ENCODE peak calls at places on chromosome 22, in nine cellular contexts. One of them, this sample, is unnamed.
A peak's percentile ranks its signal among the peaks of the same experiment; 100 is the strongest.

GRCh38 chr22:24418786-24419479 is 8.5 kb upstream of the ADORA2A start:
- DNase-seq in neural progenitor cell: no peak
- DNase-seq in CD8-positive, alpha-beta memory T cell: no peak
- DNase-seq in GM23248: no peak
- DNase-seq in NCI-H1105 treated with DMSO at 0.1 percent for 48 hours: no peak
- DNase-seq in stimulated activated CD8-positive, alpha-beta memory T cell treated with anti-CD3 and anti-CD28 coated beads, Interleukin-15, amount 100 ng/mL, for 1 hour: no peak
- DNase-seq in mammary epithelial cell: no peak
- DNase-seq in cardiac septum: no peak
- DNase-seq in spleen: no peak
- DNase-seq in this sample: no peak

GRCh38 chr22:16917144-16918003 is 90.6 kb downstream of the GAB4 start:
- DNase-seq in NCI-H1105 treated with DMSO at 0.1 percent for 48 hours: peak; percentile 56
- DNase-seq in spleen: no peak
- DNase-seq in CD8-positive, alpha-beta memory T cell: peak; percentile 32
- DNase-seq in mammary epithelial cell: peak; percentile 31
- DNase-seq in neural progenitor cell: peak; percentile 87
- DNase-seq in cardiac septum: no peak
- DNase-seq in GM23248: peak; percentile 68
- DNase-seq in stimulated activated CD8-positive, alpha-beta memory T cell treated with anti-CD3 and anti-CD28 coated beads, Interleukin-15, amount 100 ng/mL, for 1 hour: peak; percentile 20
- DNase-seq in this sample: peak; percentile 81

GRCh38 chr22:41842996-41843970 is 10.4 kb downstream of the SREBF2 start:
- DNase-seq in GM23248: no peak
- DNase-seq in spleen: no peak
- DNase-seq in mammary epithelial cell: no peak
- DNase-seq in CD8-positive, alpha-beta memory T cell: no peak
- DNase-seq in neural progenitor cell: no peak
- DNase-seq in stimulated activated CD8-positive, alpha-beta memory T cell treated with anti-CD3 and anti-CD28 coated beads, Interleukin-15, amount 100 ng/mL, for 1 hour: no peak
- DNase-seq in NCI-H1105 treated with DMSO at 0.1 percent for 48 hours: no peak
- DNase-seq in cardiac septum: no peak
- DNase-seq in this sample: no peak

GRCh38 chr22:38133331-38133730 is 22.8 kb upstream of the BAIAP2L2 start:
- DNase-seq in mammary epithelial cell: no peak
- DNase-seq in neural progenitor cell: no peak
- DNase-seq in cardiac septum: peak; percentile 74
- DNase-seq in NCI-H1105 treated with DMSO at 0.1 percent for 48 hours: no peak
- DNase-seq in stimulated activated CD8-positive, alpha-beta memory T cell treated with anti-CD3 and anti-CD28 coated beads, Interleukin-15, amount 100 ng/mL, for 1 hour: no peak
- DNase-seq in GM23248: no peak
- DNase-seq in CD8-positive, alpha-beta memory T cell: no peak
- DNase-seq in spleen: peak; percentile 32
- DNase-seq in this sample: peak; percentile 38

GRCh38 chr22:19066531-19067271 is 55.5 kb downstream of the DGCR2 start:
- DNase-seq in spleen: peak; percentile 44
- DNase-seq in NCI-H1105 treated with DMSO at 0.1 percent for 48 hours: no peak
- DNase-seq in stimulated activated CD8-positive, alpha-beta memory T cell treated with anti-CD3 and anti-CD28 coated beads, Interleukin-15, amount 100 ng/mL, for 1 hour: no peak
- DNase-seq in neural progenitor cell: no peak
- DNase-seq in CD8-positive, alpha-beta memory T cell: no peak
- DNase-seq in mammary epithelial cell: peak; percentile 72
- DNase-seq in GM23248: peak; percentile 89
- DNase-seq in cardiac septum: peak; percentile 67
- DNase-seq in this sample: no peak

GRCh38 chr22:28810839-28811491 is 10.6 kb upstream of the XBP1 start:
- DNase-seq in spleen: peak; percentile 66
- DNase-seq in mammary epithelial cell: no peak
- DNase-seq in CD8-positive, alpha-beta memory T cell: peak; percentile 68
- DNase-seq in neural progenitor cell: no peak
- DNase-seq in stimulated activated CD8-positive, alpha-beta memory T cell treated with anti-CD3 and anti-CD28 coated beads, Interleukin-15, amount 100 ng/mL, for 1 hour: no peak
- DNase-seq in GM23248: no peak
- DNase-seq in cardiac septum: no peak
- DNase-seq in NCI-H1105 treated with DMSO at 0.1 percent for 48 hours: no peak
- DNase-seq in this sample: no peak

GRCh38 chr22:48415535-48415934 is 1412.1 kb downstream of the BRD1 start:
- DNase-seq in cardiac septum: peak; percentile 15
- DNase-seq in stimulated activated CD8-positive, alpha-beta memory T cell treated with anti-CD3 and anti-CD28 coated beads, Interleukin-15, amount 100 ng/mL, for 1 hour: no peak
- DNase-seq in neural progenitor cell: no peak
- DNase-seq in spleen: no peak
- DNase-seq in NCI-H1105 treated with DMSO at 0.1 percent for 48 hours: no peak
- DNase-seq in CD8-positive, alpha-beta memory T cell: no peak
- DNase-seq in GM23248: no peak
- DNase-seq in mammary epithelial cell: no peak
- DNase-seq in this sample: no peak

GRCh38 chr22:42717197-42717967 is 3.3 kb downstream of the A4GALT start:
- DNase-seq in GM23248: peak; percentile 33
- DNase-seq in mammary epithelial cell: peak; percentile 11
- DNase-seq in CD8-positive, alpha-beta memory T cell: no peak
- DNase-seq in neural progenitor cell: no peak
- DNase-seq in cardiac septum: no peak
- DNase-seq in NCI-H1105 treated with DMSO at 0.1 percent for 48 hours: no peak
- DNase-seq in spleen: no peak
- DNase-seq in stimulated activated CD8-positive, alpha-beta memory T cell treated with anti-CD3 and anti-CD28 coated beads, Interleukin-15, amount 100 ng/mL, for 1 hour: no peak
- DNase-seq in this sample: no peak

GRCh38 chr22:39518996-39519680 is 1.2 kb upstream of the ATF4 start:
- DNase-seq in spleen: no peak
- DNase-seq in neural progenitor cell: peak; percentile 60
- DNase-seq in GM23248: no peak
- DNase-seq in CD8-positive, alpha-beta memory T cell: no peak
- DNase-seq in NCI-H1105 treated with DMSO at 0.1 percent for 48 hours: peak; percentile 37
- DNase-seq in stimulated activated CD8-positive, alpha-beta memory T cell treated with anti-CD3 and anti-CD28 coated beads, Interleukin-15, amount 100 ng/mL, for 1 hour: no peak
- DNase-seq in cardiac septum: no peak
- DNase-seq in mammary epithelial cell: no peak
- DNase-seq in this sample: no peak

GRCh38 chr22:20957691-20958440 is 9.2 kb upstream of the AIFM3 start:
- DNase-seq in GM23248: peak; percentile 63
- DNase-seq in NCI-H1105 treated with DMSO at 0.1 percent for 48 hours: no peak
- DNase-seq in cardiac septum: no peak
- DNase-seq in mammary epithelial cell: no peak
- DNase-seq in CD8-positive, alpha-beta memory T cell: no peak
- DNase-seq in spleen: peak; percentile 82
- DNase-seq in stimulated activated CD8-positive, alpha-beta memory T cell treated with anti-CD3 and anti-CD28 coated beads, Interleukin-15, amount 100 ng/mL, for 1 hour: no peak
- DNase-seq in neural progenitor cell: peak; percentile 65
- DNase-seq in this sample: no peak

GRCh38 chr22:46061431-46062231 is 84.7 kb upstream of the WNT7B start:
- DNase-seq in cardiac septum: peak; percentile 71
- DNase-seq in mammary epithelial cell: peak; percentile 32
- DNase-seq in stimulated activated CD8-positive, alpha-beta memory T cell treated with anti-CD3 and anti-CD28 coated beads, Interleukin-15, amount 100 ng/mL, for 1 hour: no peak
- DNase-seq in CD8-positive, alpha-beta memory T cell: no peak
- DNase-seq in GM23248: no peak
- DNase-seq in NCI-H1105 treated with DMSO at 0.1 percent for 48 hours: peak; percentile 46
- DNase-seq in spleen: peak; percentile 77
- DNase-seq in neural progenitor cell: peak; percentile 84
- DNase-seq in this sample: peak; percentile 70

GRCh38 chr22:41539146-41540005 is 4.9 kb downstream of the POLR3H start:
- DNase-seq in GM23248: peak; percentile 33
- DNase-seq in cardiac septum: no peak
- DNase-seq in CD8-positive, alpha-beta memory T cell: no peak
- DNase-seq in mammary epithelial cell: no peak
- DNase-seq in neural progenitor cell: no peak
- DNase-seq in spleen: no peak
- DNase-seq in NCI-H1105 treated with DMSO at 0.1 percent for 48 hours: no peak
- DNase-seq in stimulated activated CD8-positive, alpha-beta memory T cell treated with anti-CD3 and anti-CD28 coated beads, Interleukin-15, amount 100 ng/mL, for 1 hour: no peak
- DNase-seq in this sample: no peak

GRCh38 chr22:33090836-33091235 is 32.7 kb upstream of the SYN3 start:
- DNase-seq in mammary epithelial cell: no peak
- DNase-seq in GM23248: no peak
- DNase-seq in CD8-positive, alpha-beta memory T cell: no peak
- DNase-seq in stimulated activated CD8-positive, alpha-beta memory T cell treated with anti-CD3 and anti-CD28 coated beads, Interleukin-15, amount 100 ng/mL, for 1 hour: no peak
- DNase-seq in cardiac septum: no peak
- DNase-seq in spleen: no peak
- DNase-seq in NCI-H1105 treated with DMSO at 0.1 percent for 48 hours: no peak
- DNase-seq in neural progenitor cell: no peak
- DNase-seq in this sample: no peak

GRCh38 chr22:17120281-17120680 is 879 bp downstream of the TMEM121B start:
- DNase-seq in spleen: peak; percentile 89
- DNase-seq in cardiac septum: peak; percentile 87
- DNase-seq in NCI-H1105 treated with DMSO at 0.1 percent for 48 hours: no peak
- DNase-seq in CD8-positive, alpha-beta memory T cell: peak; percentile 55
- DNase-seq in GM23248: peak; percentile 56
- DNase-seq in stimulated activated CD8-positive, alpha-beta memory T cell treated with anti-CD3 and anti-CD28 coated beads, Interleukin-15, amount 100 ng/mL, for 1 hour: no peak
- DNase-seq in neural progenitor cell: peak; percentile 95
- DNase-seq in mammary epithelial cell: peak; percentile 28
- DNase-seq in this sample: peak; percentile 70

GRCh38 chr22:49201046-49201970 is 626.4 kb downstream of the BRD1 start:
- DNase-seq in GM23248: no peak
- DNase-seq in mammary epithelial cell: no peak
- DNase-seq in neural progenitor cell: no peak
- DNase-seq in CD8-positive, alpha-beta memory T cell: no peak
- DNase-seq in spleen: peak; percentile 56
- DNase-seq in NCI-H1105 treated with DMSO at 0.1 percent for 48 hours: no peak
- DNase-seq in stimulated activated CD8-positive, alpha-beta memory T cell treated with anti-CD3 and anti-CD28 coated beads, Interleukin-15, amount 100 ng/mL, for 1 hour: no peak
- DNase-seq in cardiac septum: peak; percentile 55
- DNase-seq in this sample: peak; percentile 28

GRCh38 chr22:42399315-42400271 is 32.6 kb downstream of the NFAM1 start:
- DNase-seq in mammary epithelial cell: no peak
- DNase-seq in spleen: peak; percentile 87
- DNase-seq in NCI-H1105 treated with DMSO at 0.1 percent for 48 hours: peak; percentile 98
- DNase-seq in neural progenitor cell: peak; percentile 86
- DNase-seq in CD8-positive, alpha-beta memory T cell: no peak
- DNase-seq in stimulated activated CD8-positive, alpha-beta memory T cell treated with anti-CD3 and anti-CD28 coated beads, Interleukin-15, amount 100 ng/mL, for 1 hour: no peak
- DNase-seq in cardiac septum: no peak
- DNase-seq in GM23248: no peak
- DNase-seq in this sample: peak; percentile 75

GRCh38 chr22:19406281-19406811 is 25.2 kb downstream of the HIRA start:
- DNase-seq in mammary epithelial cell: no peak
- DNase-seq in NCI-H1105 treated with DMSO at 0.1 percent for 48 hours: no peak
- DNase-seq in neural progenitor cell: no peak
- DNase-seq in GM23248: no peak
- DNase-seq in spleen: no peak
- DNase-seq in CD8-positive, alpha-beta memory T cell: no peak
- DNase-seq in stimulated activated CD8-positive, alpha-beta memory T cell treated with anti-CD3 and anti-CD28 coated beads, Interleukin-15, amount 100 ng/mL, for 1 hour: no peak
- DNase-seq in cardiac septum: no peak
- DNase-seq in this sample: no peak

GRCh38 chr22:40033586-40034380 is 39.0 kb downstream of the FAM83F start:
- DNase-seq in spleen: peak; percentile 54
- DNase-seq in mammary epithelial cell: no peak
- DNase-seq in NCI-H1105 treated with DMSO at 0.1 percent for 48 hours: peak; percentile 82
- DNase-seq in neural progenitor cell: no peak
- DNase-seq in GM23248: no peak
- DNase-seq in stimulated activated CD8-positive, alpha-beta memory T cell treated with anti-CD3 and anti-CD28 coated beads, Interleukin-15, amount 100 ng/mL, for 1 hour: no peak
- DNase-seq in cardiac septum: no peak
- DNase-seq in CD8-positive, alpha-beta memory T cell: no peak
- DNase-seq in this sample: peak; percentile 13

GRCh38 chr22:47605441-47605840 is 843.0 kb downstream of the TBC1D22A start:
- DNase-seq in NCI-H1105 treated with DMSO at 0.1 percent for 48 hours: no peak
- DNase-seq in stimulated activated CD8-positive, alpha-beta memory T cell treated with anti-CD3 and anti-CD28 coated beads, Interleukin-15, amount 100 ng/mL, for 1 hour: no peak
- DNase-seq in mammary epithelial cell: no peak
- DNase-seq in spleen: peak; percentile 33
- DNase-seq in neural progenitor cell: no peak
- DNase-seq in CD8-positive, alpha-beta memory T cell: no peak
- DNase-seq in cardiac septum: peak; percentile 27
- DNase-seq in GM23248: no peak
- DNase-seq in this sample: peak; percentile 32

GRCh38 chr22:42324991-42325710 is 54.7 kb upstream of the TCF20 start:
- DNase-seq in spleen: no peak
- DNase-seq in stimulated activated CD8-positive, alpha-beta memory T cell treated with anti-CD3 and anti-CD28 coated beads, Interleukin-15, amount 100 ng/mL, for 1 hour: no peak
- DNase-seq in neural progenitor cell: no peak
- DNase-seq in GM23248: no peak
- DNase-seq in mammary epithelial cell: no peak
- DNase-seq in NCI-H1105 treated with DMSO at 0.1 percent for 48 hours: no peak
- DNase-seq in CD8-positive, alpha-beta memory T cell: no peak
- DNase-seq in cardiac septum: no peak
- DNase-seq in this sample: no peak

GRCh38 chr22:48352086-48352911 is 1475.4 kb downstream of the BRD1 start:
- DNase-seq in NCI-H1105 treated with DMSO at 0.1 percent for 48 hours: no peak
- DNase-seq in stimulated activated CD8-positive, alpha-beta memory T cell treated with anti-CD3 and anti-CD28 coated beads, Interleukin-15, amount 100 ng/mL, for 1 hour: no peak
- DNase-seq in GM23248: no peak
- DNase-seq in neural progenitor cell: no peak
- DNase-seq in cardiac septum: no peak
- DNase-seq in mammary epithelial cell: no peak
- DNase-seq in CD8-positive, alpha-beta memory T cell: no peak
- DNase-seq in spleen: peak; percentile 57
- DNase-seq in this sample: no peak

GRCh38 chr22:38083931-38084631 is at the start of gene SLC16A8:
- DNase-seq in cardiac septum: no peak
- DNase-seq in spleen: peak; percentile 63
- DNase-seq in stimulated activated CD8-positive, alpha-beta memory T cell treated with anti-CD3 and anti-CD28 coated beads, Interleukin-15, amount 100 ng/mL, for 1 hour: no peak
- DNase-seq in CD8-positive, alpha-beta memory T cell: no peak
- DNase-seq in mammary epithelial cell: no peak
- DNase-seq in neural progenitor cell: peak; percentile 83
- DNase-seq in GM23248: no peak
- DNase-seq in NCI-H1105 treated with DMSO at 0.1 percent for 48 hours: no peak
- DNase-seq in this sample: no peak

GRCh38 chr22:27750866-27751265 is 50.7 kb downstream of the MN1 start:
- DNase-seq in NCI-H1105 treated with DMSO at 0.1 percent for 48 hours: no peak
- DNase-seq in GM23248: no peak
- DNase-seq in stimulated activated CD8-positive, alpha-beta memory T cell treated with anti-CD3 and anti-CD28 coated beads, Interleukin-15, amount 100 ng/mL, for 1 hour: no peak
- DNase-seq in CD8-positive, alpha-beta memory T cell: no peak
- DNase-seq in spleen: peak; percentile 43
- DNase-seq in mammary epithelial cell: no peak
- DNase-seq in neural progenitor cell: no peak
- DNase-seq in cardiac septum: no peak
- DNase-seq in this sample: no peak

GRCh38 chr22:49296561-49296960 is 531.1 kb downstream of the BRD1 start:
- DNase-seq in mammary epithelial cell: no peak
- DNase-seq in NCI-H1105 treated with DMSO at 0.1 percent for 48 hours: no peak
- DNase-seq in GM23248: no peak
- DNase-seq in spleen: peak; percentile 56
- DNase-seq in neural progenitor cell: no peak
- DNase-seq in CD8-positive, alpha-beta memory T cell: no peak
- DNase-seq in stimulated activated CD8-positive, alpha-beta memory T cell treated with anti-CD3 and anti-CD28 coated beads, Interleukin-15, amount 100 ng/mL, for 1 hour: no peak
- DNase-seq in cardiac septum: peak; percentile 50
- DNase-seq in this sample: peak; percentile 53

GRCh38 chr22:39240841-39241631 is 3.7 kb downstream of the PDGFB start:
- DNase-seq in spleen: no peak
- DNase-seq in GM23248: peak; percentile 58
- DNase-seq in stimulated activated CD8-positive, alpha-beta memory T cell treated with anti-CD3 and anti-CD28 coated beads, Interleukin-15, amount 100 ng/mL, for 1 hour: no peak
- DNase-seq in NCI-H1105 treated with DMSO at 0.1 percent for 48 hours: no peak
- DNase-seq in CD8-positive, alpha-beta memory T cell: peak; percentile 46
- DNase-seq in mammary epithelial cell: peak; percentile 31
- DNase-seq in neural progenitor cell: peak; percentile 35
- DNase-seq in cardiac septum: no peak
- DNase-seq in this sample: no peak

GRCh38 chr22:22092101-22092500 is 109.5 kb upstream of the TOP3B start:
- DNase-seq in cardiac septum: no peak
- DNase-seq in CD8-positive, alpha-beta memory T cell: no peak
- DNase-seq in spleen: no peak
- DNase-seq in mammary epithelial cell: no peak
- DNase-seq in NCI-H1105 treated with DMSO at 0.1 percent for 48 hours: no peak
- DNase-seq in GM23248: no peak
- DNase-seq in neural progenitor cell: no peak
- DNase-seq in stimulated activated CD8-positive, alpha-beta memory T cell treated with anti-CD3 and anti-CD28 coated beads, Interleukin-15, amount 100 ng/mL, for 1 hour: no peak
- DNase-seq in this sample: no peak

GRCh38 chr22:32331236-32331917 is 26.3 kb upstream of the RFPL3 start:
- DNase-seq in CD8-positive, alpha-beta memory T cell: no peak
- DNase-seq in cardiac septum: no peak
- DNase-seq in neural progenitor cell: no peak
- DNase-seq in mammary epithelial cell: no peak
- DNase-seq in spleen: peak; percentile 31
- DNase-seq in GM23248: no peak
- DNase-seq in NCI-H1105 treated with DMSO at 0.1 percent for 48 hours: no peak
- DNase-seq in stimulated activated CD8-positive, alpha-beta memory T cell treated with anti-CD3 and anti-CD28 coated beads, Interleukin-15, amount 100 ng/mL, for 1 hour: no peak
- DNase-seq in this sample: peak; percentile 40

GRCh38 chr22:43014062-43014875 is 680 bp downstream of the PACSIN2 start:
- DNase-seq in neural progenitor cell: peak; percentile 80
- DNase-seq in NCI-H1105 treated with DMSO at 0.1 percent for 48 hours: peak; percentile 6
- DNase-seq in CD8-positive, alpha-beta memory T cell: peak; percentile 46
- DNase-seq in stimulated activated CD8-positive, alpha-beta memory T cell treated with anti-CD3 and anti-CD28 coated beads, Interleukin-15, amount 100 ng/mL, for 1 hour: no peak
- DNase-seq in spleen: peak; percentile 91
- DNase-seq in mammary epithelial cell: no peak
- DNase-seq in GM23248: peak; percentile 79
- DNase-seq in cardiac septum: peak; percentile 83
- DNase-seq in this sample: no peak

GRCh38 chr22:50146440-50147228 is 23.9 kb upstream of the PANX2 start:
- DNase-seq in NCI-H1105 treated with DMSO at 0.1 percent for 48 hours: no peak
- DNase-seq in neural progenitor cell: peak; percentile 40
- DNase-seq in mammary epithelial cell: peak; percentile 54
- DNase-seq in spleen: no peak
- DNase-seq in GM23248: peak; percentile 42
- DNase-seq in stimulated activated CD8-positive, alpha-beta memory T cell treated with anti-CD3 and anti-CD28 coated beads, Interleukin-15, amount 100 ng/mL, for 1 hour: no peak
- DNase-seq in CD8-positive, alpha-beta memory T cell: no peak
- DNase-seq in cardiac septum: no peak
- DNase-seq in this sample: peak; percentile 80

GRCh38 chr22:41480397-41480735 is 11.4 kb downstream of the ACO2 start:
- DNase-seq in mammary epithelial cell: no peak
- DNase-seq in CD8-positive, alpha-beta memory T cell: no peak
- DNase-seq in spleen: no peak
- DNase-seq in GM23248: peak; percentile 77
- DNase-seq in stimulated activated CD8-positive, alpha-beta memory T cell treated with anti-CD3 and anti-CD28 coated beads, Interleukin-15, amount 100 ng/mL, for 1 hour: no peak
- DNase-seq in neural progenitor cell: no peak
- DNase-seq in cardiac septum: no peak
- DNase-seq in NCI-H1105 treated with DMSO at 0.1 percent for 48 hours: no peak
- DNase-seq in this sample: no peak

GRCh38 chr22:29710922-29711593 is 8.7 kb upstream of the CABP7 start:
- DNase-seq in NCI-H1105 treated with DMSO at 0.1 percent for 48 hours: peak; percentile 64
- DNase-seq in CD8-positive, alpha-beta memory T cell: no peak
- DNase-seq in GM23248: no peak
- DNase-seq in spleen: peak; percentile 87
- DNase-seq in neural progenitor cell: no peak
- DNase-seq in mammary epithelial cell: no peak
- DNase-seq in cardiac septum: no peak
- DNase-seq in stimulated activated CD8-positive, alpha-beta memory T cell treated with anti-CD3 and anti-CD28 coated beads, Interleukin-15, amount 100 ng/mL, for 1 hour: no peak
- DNase-seq in this sample: no peak

This sample was measured in sciatic nerve.